ENCODE peak calls at places on chromosome 11, in six cellular contexts. A is HFF-Myc, B is kidney tubule cell, S is midbrain, I is LHCN-M2, D is retina. J is an unnamed sample.

GRCh38 chr11:2932850-2933251 is 3.6 kb upstream of the PHLDA2 start:
- DNase-seq in B (peak; percentile 74), S (no peak), A (no peak), I (peak; percentile 34), D (no peak), J (no peak)

GRCh38 chr11:35005156-35005780 is 88.8 kb downstream of the PDHX start:
- DNase-seq in B (peak; percentile 18), S (no peak), A (no peak), I (no peak), D (no peak), J (no peak)

GRCh38 chr11:19790831-19791552 is 78.4 kb downstream of the NAV2 start:
- DNase-seq in A (no peak), I (no peak), D (no peak), S (no peak), B (peak; percentile 61), J (no peak)

GRCh38 chr11:44510372-44510771 is 55.1 kb upstream of the CD82 start:
- DNase-seq in B (no peak), I (no peak), A (no peak), D (no peak), S (no peak), J (peak; percentile 20)

GRCh38 chr11:123479048-123479837 is 49.2 kb downstream of the GRAMD1B start:
- DNase-seq in S (no peak), B (no peak), I (no peak), A (no peak), D (no peak), J (no peak)

GRCh38 chr11:15944460-15944859 is 411.9 kb downstream of the SOX6 start:
- DNase-seq in S (no peak), B (no peak), D (no peak), A (no peak), I (no peak), J (no peak)

GRCh38 chr11:117923275-117923674 is 5.9 kb downstream of the TMPRSS13 start:
- DNase-seq in S (no peak), D (no peak), I (no peak), B (no peak), A (no peak), J (no peak)

GRCh38 chr11:10326080-10326964 is 21.4 kb downstream of the ADM start:
- DNase-seq in I (peak; percentile 54), B (no peak), S (peak; percentile 42), A (no peak), D (no peak), J (no peak)

GRCh38 chr11:104522650-104523049 is 358.7 kb upstream of the PDGFD start:
- DNase-seq in B (no peak), S (no peak), I (peak; percentile 13), D (no peak), A (no peak), J (no peak)

GRCh38 chr11:29317669-29318068 is 699.2 kb downstream of the KCNA4 start:
- DNase-seq in B (no peak), S (no peak), I (no peak), D (no peak), A (no peak), J (no peak)

GRCh38 chr11:46948378-46949131 is 12.0 kb downstream of the CSTPP1 start:
- DNase-seq in B (peak; percentile 69), D (no peak), I (peak; percentile 67), A (peak; percentile 58), S (no peak), J (no peak)

GRCh38 chr11:43987384-43988039 is 45.1 kb downstream of the C11orf96 start:
- DNase-seq in D (peak; percentile 74), S (peak; percentile 63), I (peak; percentile 89), B (peak; percentile 89), A (no peak), J (no peak)

GRCh38 chr11:10669258-10670033 is 24.1 kb downstream of the IRAG1 start:
- DNase-seq in I (peak; percentile 75), B (peak; percentile 43), S (no peak), A (peak; percentile 79), D (peak; percentile 43), J (no peak)

GRCh38 chr11:35138949-35139881 is at the start of gene CD44:
- DNase-seq in I (peak; percentile 90), D (peak; percentile 81), A (peak; percentile 76), S (peak; percentile 40), B (peak; percentile 89), J (peak; percentile 30)

J was measured in NCI-H460.